ENCODE peak calls at places on chromosomes 3 and 15, in nine cellular contexts. Q, P, B, C, V, L, R, A and S are unnamed samples.

GRCh38 chr15:63341898-63342297 is 39.7 kb downstream of the CA12 start:
- DNase-seq in Q (no peak), P (no peak), B (no peak), C (no peak), V (no peak), L (no peak), R (no peak), A (no peak), S (no peak)

GRCh38 chr15:85821545-85821944 is 26.8 kb upstream of the KLHL25 start:
- DNase-seq in Q (no peak), P (no peak), B (no peak), C (no peak), V (no peak), L (no peak), R (no peak), A (no peak), S (no peak)

GRCh38 chr15:34942363-34942762 is 27.2 kb downstream of the AQR start:
- DNase-seq in Q (no peak), P (no peak), B (no peak), C (no peak), V (no peak), L (no peak), R (no peak), A (no peak), S (no peak)

GRCh38 chr3:57597973-57598351 is 818 bp upstream of the ARF4 start:
- DNase-seq in Q (no peak), P (no peak), B (peak), C (peak), V (peak), L (no peak), R (no peak), A (no peak), S (no peak)

GRCh38 chr3:46097691-46098241 is 70.5 kb upstream of the XCR1 start:
- DNase-seq in Q (no peak), P (peak), B (no peak), C (no peak), V (no peak), L (no peak), R (no peak), A (no peak), S (no peak)

GRCh38 chr3:105829229-105829628 is 39.6 kb downstream of the CBLB start:
- DNase-seq in Q (no peak), P (no peak), B (no peak), C (no peak), V (no peak), L (no peak), R (peak), A (no peak), S (no peak)

GRCh38 chr15:96333194-96334016 is 2.9 kb downstream of the NR2F2 start:
- DNase-seq in Q (peak), P (no peak), B (no peak), C (peak), V (no peak), L (no peak), R (no peak), A (no peak), S (no peak)

GRCh38 chr3:12579456-12579855 is 22.6 kb downstream of the MKRN2 start:
- DNase-seq in Q (no peak), P (no peak), B (no peak), C (no peak), V (no peak), L (no peak), R (no peak), A (no peak), S (no peak)

GRCh38 chr15:70569139-70569717 is 194.1 kb downstream of the UACA start:
- DNase-seq in Q (peak), P (no peak), B (no peak), C (peak), V (no peak), L (no peak), R (no peak), A (peak), S (no peak)

GRCh38 chr15:43186003-43186353 is 775 bp downstream of the CCNDBP1 start:
- DNase-seq in Q (peak), P (no peak), B (peak), C (peak), V (no peak), L (no peak), R (no peak), A (no peak), S (no peak)

GRCh38 chr15:80929689-80930088 is 59.9 kb downstream of the MESD start:
- DNase-seq in Q (no peak), P (no peak), B (no peak), C (no peak), V (no peak), L (no peak), R (no peak), A (no peak), S (no peak)

GRCh38 chr3:35944915-35945710 is 305.8 kb downstream of the ARPP21 start:
- DNase-seq in Q (no peak), P (no peak), B (no peak), C (no peak), V (no peak), L (no peak), R (no peak), A (no peak), S (no peak)